ENCODE peak calls at places on chromosomes 1 and 21, in nine cellular contexts. B is Calu3; A is B cell; P is fibroblast of mammary gland; R is CD8-positive, alpha-beta T cell; X is RWPE1; Q is uterus; C is nephron progenitor cell; Y is astrocyte of the cerebellum. F is an unnamed sample.

GRCh38 chr1:72322910-72323309 is 40.6 kb upstream of the NEGR1 start:
- DNase-seq in B (no peak), A (no peak), P (no peak), R (no peak), X (no peak), Q (no peak), C (no peak), Y (no peak), F (no peak)

GRCh38 chr1:118986839-118987430 is 1.2 kb downstream of the TBX15 start:
- DNase-seq in B (no peak), A (no peak), P (no peak), R (no peak), X (no peak), Q (no peak), C (no peak), Y (no peak), F (no peak)

GRCh38 chr1:149849947-149850360 is 49.4 kb upstream of the BOLA1 start:
- DNase-seq in B (no peak), A (peak; percentile 20), P (peak; percentile 10), R (no peak), X (no peak), Q (no peak), C (no peak), Y (no peak), F (no peak)

GRCh38 chr1:180230791-180231505 is 884 bp downstream of the LHX4 start:
- DNase-seq in B (peak; percentile 37), A (peak; percentile 32), P (peak; percentile 26), R (no peak), X (peak; percentile 53), Q (no peak), C (peak; percentile 54), Y (no peak), F (peak; percentile 50)

GRCh38 chr1:22888320-22889075 is 84.2 kb downstream of the LACTBL1 start:
- DNase-seq in B (no peak), A (no peak), P (peak; percentile 63), R (no peak), X (no peak), Q (no peak), C (no peak), Y (no peak), F (no peak)

GRCh38 chr1:230196077-230196476 is 129.0 kb downstream of the GALNT2 start:
- DNase-seq in B (no peak), A (no peak), P (no peak), R (no peak), X (no peak), Q (no peak), C (no peak), Y (no peak), F (no peak)

GRCh38 chr1:47596328-47596727 is 158.5 kb downstream of the FOXD2 start:
- DNase-seq in B (no peak), A (no peak), P (no peak), R (no peak), X (no peak), Q (no peak), C (no peak), Y (no peak), F (no peak)

GRCh38 chr1:58944439-58944838 is 160.6 kb upstream of the JUN start:
- DNase-seq in B (no peak), A (no peak), P (no peak), R (no peak), X (no peak), Q (no peak), C (no peak), Y (no peak), F (no peak)

GRCh38 chr1:2300851-2301606 is 72.9 kb downstream of the SKI start:
- DNase-seq in B (no peak), A (peak; percentile 97), P (no peak), R (peak; percentile 93), X (no peak), Q (peak; percentile 71), C (no peak), Y (no peak), F (no peak)

GRCh38 chr1:160911441-160911840 is 26.5 kb upstream of the ITLN1 start:
- DNase-seq in B (peak; percentile 44), A (no peak), P (no peak), R (no peak), X (no peak), Q (no peak), C (no peak), Y (no peak), F (no peak)

GRCh38 chr1:173467426-173467825 is 9.7 kb upstream of the PRDX6 start:
- DNase-seq in B (no peak), A (no peak), P (peak; percentile 12), R (no peak), X (no peak), Q (no peak), C (no peak), Y (no peak), F (no peak)
- TF ChIP-seq CTCF in B (no peak), A (no peak), P (no peak), R (no peak), X (no peak), Q (no peak), C (no peak), Y (no peak), F (no peak)

DNA sequence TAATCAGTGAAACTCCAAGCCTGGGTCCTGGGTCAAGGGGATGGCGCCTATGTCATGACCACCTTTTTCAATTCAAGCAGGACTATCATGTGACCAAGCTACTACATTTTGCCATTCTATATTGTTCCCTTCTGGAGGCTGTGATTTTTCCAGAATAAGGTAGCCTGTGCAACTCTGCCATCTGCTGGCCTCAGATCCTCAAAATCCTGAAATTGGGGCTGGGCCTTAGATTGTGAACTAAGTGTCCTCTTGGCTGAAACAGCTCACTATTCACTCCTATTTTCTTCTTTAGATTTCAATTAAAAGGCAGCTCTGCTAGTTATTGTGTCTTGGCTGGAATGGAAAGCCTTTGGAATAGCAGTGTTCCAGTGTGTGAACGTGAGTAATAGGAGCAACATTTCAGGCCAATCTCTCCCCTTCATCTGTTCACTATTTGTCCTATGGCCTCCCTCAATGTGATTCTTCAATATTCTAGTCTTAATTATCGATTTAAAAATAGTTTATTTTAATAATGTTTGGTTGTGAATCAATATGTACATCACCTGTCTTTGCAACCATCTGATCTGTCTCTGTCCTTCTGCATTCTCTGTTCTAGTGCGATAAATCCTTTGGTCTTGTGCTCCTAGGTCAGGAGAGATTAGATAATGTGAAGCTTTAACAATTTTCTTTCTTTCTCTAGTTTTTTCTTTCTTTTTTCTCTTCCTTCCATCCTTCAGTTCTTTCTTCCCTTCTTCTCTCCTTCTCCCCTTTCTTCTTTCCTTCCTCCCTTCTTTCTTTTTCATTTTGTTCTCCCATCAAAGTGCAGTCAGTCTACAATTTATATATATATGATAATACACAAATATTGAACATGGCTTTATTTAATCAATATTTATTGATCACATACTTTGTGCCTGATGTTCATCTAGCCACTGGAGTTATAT is 69.8 kb downstream of the CR1 start:
- DNase-seq in B (peak; percentile 39), A (no peak), P (peak; percentile 12), R (no peak), X (no peak), Q (no peak), C (peak; percentile 23), Y (no peak), F (no peak)
- TF ChIP-seq CTCF in B (no peak), A (no peak), P (peak; percentile 47), R (no peak), X (peak; percentile 49), Q (no peak), C (peak; percentile 31), Y (no peak), F (no peak)

GRCh38 chr1:35191429-35192055 is 1.4 kb downstream of the SFPQ start:
- DNase-seq in B (no peak), A (no peak), P (no peak), R (no peak), X (no peak), Q (no peak), C (no peak), Y (no peak), F (no peak)

GRCh38 chr1:35190784-35191183 is 2.2 kb downstream of the SFPQ start:
- DNase-seq in B (no peak), A (no peak), P (no peak), R (no peak), X (no peak), Q (no peak), C (no peak), Y (no peak), F (no peak)

GRCh38 chr1:35192853-35193664 is at the start of gene SFPQ:
- DNase-seq in B (peak; percentile 96), A (peak; percentile 96), P (peak; percentile 99), R (peak; percentile 98), X (peak; percentile 100), Q (peak; percentile 98), C (peak; percentile 96), Y (peak; percentile 99), F (peak; percentile 87)

GRCh38 chr1:35188578-35189392 is 4.2 kb downstream of the SFPQ start:
- DNase-seq in B (no peak), A (no peak), P (no peak), R (no peak), X (no peak), Q (no peak), C (no peak), Y (no peak), F (no peak)

GRCh38 chr1:35192056-35192852 is 691 bp downstream of the SFPQ start:
- DNase-seq in B (peak; percentile 90), A (peak; percentile 94), P (peak; percentile 63), R (peak; percentile 76), X (peak; percentile 84), Q (peak; percentile 82), C (peak; percentile 91), Y (peak; percentile 41), F (peak; percentile 85)
- TF ChIP-seq CTCF in B (no peak), A (no peak), P (no peak), R (no peak), X (peak; percentile 38), Q (no peak), C (no peak), Y (no peak), F (no peak)

GRCh38 chr21:45768011-45768740 is 124.7 kb downstream of the PCBP3 start:
- DNase-seq in B (no peak), A (no peak), P (peak; percentile 53), R (no peak), X (no peak), Q (no peak), C (no peak), Y (peak; percentile 42), F (no peak)

GRCh38 chr21:45769239-45769758 is 125.8 kb downstream of the PCBP3 start:
- DNase-seq in B (no peak), A (no peak), P (no peak), R (no peak), X (no peak), Q (no peak), C (no peak), Y (no peak), F (no peak)

GRCh38 chr21:45767071-45768006 is 123.8 kb downstream of the PCBP3 start:
- DNase-seq in B (no peak), A (no peak), P (peak; percentile 71), R (no peak), X (no peak), Q (no peak), C (no peak), Y (peak; percentile 70), F (no peak)

GRCh38 chr21:45769896-45770295 is 126.4 kb downstream of the PCBP3 start:
- DNase-seq in B (no peak), A (no peak), P (no peak), R (no peak), X (no peak), Q (no peak), C (no peak), Y (no peak), F (no peak)

DNA sequence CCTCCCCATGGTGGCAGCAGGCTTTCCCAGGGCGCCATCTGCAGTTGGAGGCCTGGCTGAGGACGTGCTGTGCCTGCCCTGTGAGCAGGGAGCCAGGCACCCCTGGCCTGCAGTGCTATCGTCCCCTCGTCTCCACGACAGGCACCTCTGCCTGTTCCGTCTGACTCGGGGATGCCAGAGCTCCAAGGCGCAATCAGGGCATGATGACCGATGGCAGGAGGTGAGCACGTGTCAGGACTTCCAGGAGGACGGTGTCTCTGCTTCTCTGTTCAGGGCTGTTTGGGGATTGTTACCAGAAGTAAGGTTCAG is 125.2 kb downstream of the PCBP3 start:
- DNase-seq in B (no peak), A (no peak), P (no peak), R (no peak), X (no peak), Q (no peak), C (no peak), Y (no peak), F (peak; percentile 38)
- TF ChIP-seq CTCF in B (no peak), A (no peak), P (no peak), R (no peak), X (no peak), Q (no peak), C (no peak), Y (peak; percentile 10), F (no peak)

F was measured in mesothelial cell of epicardium.